ENCODE peak calls at places on chromosomes 16 and 17, in eight cellular contexts. H is GM10248, D is endothelial cell, F is upper lobe of right lung, C is neural crest cell, R is WTC11, S is GM12865, I is RWPE1. T is an unnamed sample.

GRCh38 chr16:88705746-88706287 is 391 bp downstream of the RNF166 start:
- DNase-seq in I (no peak), F (no peak), R (no peak), S (no peak), D (no peak), C (no peak), H (no peak), T (no peak)

GRCh38 chr17:45372325-45372869 is 55.6 kb upstream of the MAP3K14 start:
- DNase-seq in F (peak), C (no peak), D (no peak), R (peak), I (no peak), S (no peak), H (no peak), T (no peak)

GRCh38 chr16:86952769-86953168 is 364.4 kb downstream of the C16orf95 start:
- DNase-seq in F (no peak), D (no peak), H (no peak), I (no peak), R (no peak), C (no peak), S (no peak), T (no peak)

GRCh38 chr16:88349903-88350900 is 32.6 kb upstream of the ZNF469 start:
- DNase-seq in C (no peak), I (no peak), F (no peak), S (no peak), H (no peak), R (no peak), D (no peak), T (no peak)

GRCh38 chr17:57335195-57335792 is 79.0 kb downstream of the MSI2 start:
- DNase-seq in H (no peak), R (no peak), F (no peak), S (no peak), D (no peak), I (no peak), C (no peak), T (no peak)

GRCh38 chr16:14112539-14112856 is 41.4 kb downstream of the MRTFB start:
- DNase-seq in I (no peak), R (no peak), S (no peak), H (no peak), F (no peak), C (no peak), D (no peak), T (no peak)

GRCh38 chr16:3580686-3581085 is 3.5 kb upstream of the NLRC3 start:
- DNase-seq in I (no peak), R (no peak), H (no peak), D (no peak), F (no peak), C (no peak), S (no peak), T (peak)

GRCh38 chr17:50630524-50631194 is 4.0 kb upstream of the ABCC3 start:
- DNase-seq in F (peak), R (peak), H (peak), D (peak), C (no peak), S (peak), I (peak), T (peak)

GRCh38 chr17:41126412-41126811 is 2.4 kb upstream of the KRTAP4-12 start:
- DNase-seq in R (no peak), S (no peak), D (no peak), C (no peak), I (no peak), H (no peak), F (no peak), T (no peak)

GRCh38 chr17:8324132-8324531 is 14.1 kb downstream of the ARHGEF15 start:
- DNase-seq in D (no peak), S (no peak), R (no peak), H (no peak), C (no peak), I (no peak), F (no peak), T (no peak)

GRCh38 chr16:87562201-87562600 is 40.1 kb upstream of the JPH3 start:
- DNase-seq in S (no peak), H (no peak), D (no peak), R (no peak), C (no peak), I (no peak), F (no peak), T (no peak)

GRCh38 chr16:88591577-88592021 is 21.4 kb downstream of the ZC3H18 start:
- DNase-seq in F (no peak), I (no peak), D (no peak), R (no peak), H (peak), C (no peak), S (peak), T (no peak)

GRCh38 chr16:87464691-87465300 is 28.0 kb downstream of the ZCCHC14 start:
- DNase-seq in C (no peak), S (peak), D (peak), R (no peak), H (peak), F (peak), I (peak), T (peak)

GRCh38 chr17:77875881-77876509 is 82.5 kb upstream of the TNRC6C start:
- DNase-seq in S (peak), D (no peak), C (no peak), F (no peak), H (no peak), I (no peak), R (no peak), T (no peak)

GRCh38 chr17:7945651-7946050 is 13.6 kb downstream of the CNTROB start:
- DNase-seq in R (no peak), I (no peak), F (no peak), S (no peak), D (no peak), C (no peak), H (no peak), T (no peak)

GRCh38 chr17:37787055-37787720 is 42.3 kb upstream of the HNF1B start:
- DNase-seq in R (no peak), S (no peak), F (no peak), D (no peak), C (no peak), H (no peak), I (no peak), T (peak)

GRCh38 chr16:5504028-5504758 is 406.6 kb upstream of the EEF2KMT start:
- DNase-seq in I (no peak), F (no peak), C (no peak), S (no peak), R (no peak), D (no peak), H (no peak), T (no peak)

GRCh38 chr17:76840884-76841775 is 27.1 kb upstream of the MGAT5B start:
- DNase-seq in C (no peak), S (no peak), R (no peak), F (no peak), H (no peak), I (no peak), D (no peak), T (no peak)

GRCh38 chr16:79668502-79668901 is 68.0 kb upstream of the MAF start:
- DNase-seq in D (no peak), F (no peak), R (no peak), I (no peak), C (no peak), H (no peak), S (no peak), T (no peak)

GRCh38 chr16:58027341-58028167 is 2.0 kb downstream of the MMP15 start:
- DNase-seq in D (no peak), C (no peak), R (peak), F (peak), I (peak), H (no peak), S (no peak), T (peak)

GRCh38 chr17:72530409-72530808 is 409.6 kb downstream of the SOX9 start:
- DNase-seq in C (no peak), R (no peak), S (no peak), H (no peak), F (no peak), D (no peak), I (no peak), T (no peak)

GRCh38 chr17:32971171-32971570 is 20.5 kb upstream of the SPACA3 start:
- DNase-seq in C (no peak), S (peak), H (no peak), F (no peak), I (no peak), R (no peak), D (no peak), T (peak)

GRCh38 chr17:62179525-62180161 is 114.6 kb upstream of the MED13 start:
- DNase-seq in F (no peak), R (no peak), C (no peak), H (no peak), D (no peak), I (peak), S (no peak), T (peak)

GRCh38 chr17:65537845-65538678 is 23.4 kb downstream of the AXIN2 start:
- DNase-seq in S (no peak), I (no peak), D (no peak), H (no peak), C (no peak), F (no peak), R (no peak), T (no peak)

GRCh38 chr17:42488032-42488431 is 29.4 kb downstream of the ATP6V0A1 start:
- DNase-seq in F (no peak), S (no peak), D (no peak), I (no peak), R (no peak), H (no peak), C (no peak), T (no peak)

GRCh38 chr16:69619514-69619913 is 53.7 kb downstream of the NFAT5 start:
- DNase-seq in S (no peak), H (no peak), D (no peak), R (no peak), C (no peak), I (no peak), F (no peak), T (no peak)

GRCh38 chr17:39754161-39754957 is 16.6 kb downstream of the GRB7 start:
- DNase-seq in C (peak), S (peak), I (peak), H (peak), R (peak), D (peak), F (peak), T (peak)

GRCh38 chr16:77335652-77336234 is 99.1 kb downstream of the ADAMTS18 start:
- DNase-seq in D (no peak), F (no peak), C (no peak), R (peak), I (no peak), S (no peak), H (no peak), T (peak)

GRCh38 chr16:76195648-76196047 is 81.6 kb upstream of the CNTNAP4 start:
- DNase-seq in C (no peak), D (no peak), F (no peak), I (no peak), H (no peak), R (no peak), S (no peak), T (no peak)
- TF ChIP-seq CTCF in C (no peak), D (no peak), F (no peak), I (no peak), H (no peak), R (no peak), S (no peak), T (no peak)

GRCh38 chr17:67656494-67657203 is 61.1 kb upstream of the NOL11 start:
- DNase-seq in H (peak), C (no peak), D (no peak), F (no peak), R (no peak), I (no peak), S (peak), T (no peak)

GRCh38 chr17:67658265-67658664 is 59.5 kb upstream of the NOL11 start:
- DNase-seq in R (no peak), H (no peak), C (no peak), D (no peak), I (no peak), F (no peak), S (peak), T (no peak)

GRCh38 chr17:67657596-67657995 is 60.1 kb upstream of the NOL11 start:
- DNase-seq in C (no peak), D (no peak), R (no peak), H (no peak), S (no peak), I (no peak), F (no peak), T (no peak)

GRCh38 chr17:67655478-67656148 is 62.1 kb upstream of the NOL11 start:
- DNase-seq in H (no peak), S (peak), D (no peak), F (no peak), I (no peak), C (no peak), R (no peak), T (no peak)

GRCh38 chr17:67659028-67659427 is 58.7 kb upstream of the NOL11 start:
- DNase-seq in R (no peak), D (no peak), I (no peak), C (no peak), S (peak), F (no peak), H (no peak), T (no peak)
- TF ChIP-seq CTCF in R (no peak), D (no peak), I (no peak), C (no peak), S (no peak), F (no peak), H (no peak), T (no peak)

GRCh38 chr17:49190932-49191331 is 19.4 kb downstream of the GNGT2 start:
- DNase-seq in D (no peak), H (no peak), R (no peak), F (no peak), I (no peak), S (no peak), C (no peak), T (no peak)

GRCh38 chr17:49193513-49194296 is 16.7 kb downstream of the GNGT2 start:
- DNase-seq in H (peak), D (peak), C (peak), R (peak), S (peak), F (no peak), I (peak), T (peak)

GRCh38 chr17:49194297-49194607 is 16.1 kb downstream of the GNGT2 start:
- DNase-seq in R (no peak), S (no peak), D (no peak), C (no peak), H (no peak), I (no peak), F (no peak), T (no peak)

GRCh38 chr17:49191407-49191916 is 18.9 kb downstream of the GNGT2 start:
- DNase-seq in I (no peak), D (no peak), C (no peak), S (peak), H (no peak), R (no peak), F (no peak), T (no peak)

GRCh38 chr17:49191917-49192741 is 18.2 kb downstream of the GNGT2 start:
- DNase-seq in R (peak), D (peak), H (peak), S (peak), C (peak), I (peak), F (peak), T (peak)
- TF ChIP-seq CTCF in R (no peak), D (no peak), H (peak), S (peak), C (peak), I (peak), F (peak), T (peak)

GRCh38 chr16:67245674-67246080 is 1.6 kb downstream of the FHOD1 start:
- DNase-seq in C (no peak), H (no peak), F (no peak), S (no peak), R (no peak), D (no peak), I (no peak), T (peak)

GRCh38 chr16:67246945-67247697 is at the start of gene FHOD1:
- DNase-seq in S (peak), C (peak), I (peak), F (peak), R (peak), D (peak), H (peak), T (peak)

GRCh38 chr16:67245189-67245585 is 2.1 kb downstream of the FHOD1 start:
- DNase-seq in C (no peak), S (no peak), D (no peak), H (no peak), I (no peak), R (no peak), F (no peak), T (no peak)

GRCh38 chr16:67247698-67248400 is 568 bp upstream of the FHOD1 start:
- DNase-seq in C (no peak), I (no peak), H (no peak), D (no peak), S (no peak), F (no peak), R (no peak), T (no peak)

GRCh38 chr16:67246081-67246944 is 968 bp downstream of the FHOD1 start:
- DNase-seq in S (peak), I (peak), F (peak), D (peak), H (peak), R (peak), C (peak), T (peak)
- TF ChIP-seq CTCF in S (peak), I (peak), F (peak), D (no peak), H (peak), R (no peak), C (peak), T (peak)

GRCh38 chr17:19018600-19018950 is 14.0 kb upstream of the FAM83G start:
- DNase-seq in S (no peak), R (no peak), I (no peak), H (no peak), F (peak), D (no peak), C (no peak), T (no peak)
- TF ChIP-seq CTCF in S (no peak), R (no peak), I (no peak), H (no peak), F (no peak), D (no peak), C (no peak), T (no peak)

GRCh38 chr16:82094942-82095540 is 60.0 kb downstream of the HSD17B2 start:
- DNase-seq in R (no peak), H (no peak), I (no peak), D (no peak), C (no peak), S (no peak), F (no peak), T (no peak)
- TF ChIP-seq CTCF in R (no peak), H (no peak), I (no peak), D (no peak), C (no peak), S (no peak), F (no peak), T (no peak)

GRCh38 chr17:3553419-3554401 is 3.9 kb downstream of the TRPV3 start:
- DNase-seq in S (no peak), F (no peak), I (no peak), D (no peak), C (no peak), H (no peak), R (no peak), T (no peak)

GRCh38 chr17:3549610-3550162 is 7.9 kb downstream of the TRPV3 start:
- DNase-seq in C (no peak), S (no peak), I (no peak), F (no peak), R (no peak), D (no peak), H (no peak), T (no peak)

GRCh38 chr17:3554440-3554839 is 3.2 kb downstream of the TRPV3 start:
- DNase-seq in F (no peak), I (no peak), R (no peak), S (no peak), D (no peak), C (no peak), H (no peak), T (no peak)

GRCh38 chr17:3552916-3553315 is 4.7 kb downstream of the TRPV3 start:
- DNase-seq in I (no peak), H (no peak), S (no peak), D (no peak), R (no peak), C (no peak), F (no peak), T (no peak)

GRCh38 chr17:3551189-3551588 is 6.4 kb downstream of the TRPV3 start:
- DNase-seq in F (no peak), I (no peak), C (no peak), S (no peak), D (no peak), H (no peak), R (no peak), T (no peak)
- TF ChIP-seq CTCF in F (no peak), I (no peak), C (no peak), S (no peak), D (peak), H (no peak), R (no peak), T (no peak)

GRCh38 chr17:81332118-81332834 is 37.2 kb upstream of the SLC38A10 start:
- DNase-seq in I (no peak), D (no peak), S (no peak), R (no peak), H (no peak), C (no peak), F (no peak), T (no peak)
- TF ChIP-seq CTCF in I (no peak), D (no peak), S (no peak), R (no peak), H (no peak), C (no peak), F (no peak), T (no peak)

GRCh38 chr17:75755205-75755901 is 9.6 kb downstream of the GALK1 start:
- DNase-seq in F (no peak), S (no peak), R (no peak), C (no peak), D (no peak), H (no peak), I (no peak), T (peak)
- TF ChIP-seq CTCF in F (no peak), S (no peak), R (no peak), C (no peak), D (no peak), H (no peak), I (no peak), T (no peak)

T was measured in epithelial cell of esophagus.